ENCODE peak calls at places on chromosomes 12 and 14, in seven cellular contexts. Z, W, M, V, C, F and I are unnamed samples.

GRCh38 chr12:107580750-107581529 is 104.7 kb upstream of the PWP1 start:
- DNase-seq in Z (peak; percentile 76), W (no peak), M (no peak), V (no peak), C (no peak), F (no peak), I (no peak)

GRCh38 chr12:29426516-29426915 is 45.5 kb upstream of the ERGIC2 start:
- DNase-seq in Z (no peak), W (no peak), M (no peak), V (no peak), C (no peak), F (no peak), I (no peak)

GRCh38 chr12:109999983-110000505 is 814 bp downstream of the ANKRD13A start:
- DNase-seq in Z (no peak), W (peak; percentile 70), M (no peak), V (no peak), C (no peak), F (no peak), I (no peak)

GRCh38 chr14:95253039-95253620 is 66.6 kb downstream of the CLMN start:
- DNase-seq in Z (no peak), W (no peak), M (no peak), V (no peak), C (no peak), F (no peak), I (no peak)

GRCh38 chr12:49298160-49298559 is 3.2 kb downstream of the PRPH start:
- DNase-seq in Z (no peak), W (no peak), M (no peak), V (no peak), C (no peak), F (no peak), I (no peak)

GRCh38 chr14:27672047-27672446 is 1074.2 kb upstream of the NOVA1 start:
- DNase-seq in Z (peak; percentile 3), W (no peak), M (no peak), V (no peak), C (no peak), F (no peak), I (no peak)

GRCh38 chr14:31541702-31542101 is 19.5 kb upstream of the NUBPL start:
- DNase-seq in Z (no peak), W (no peak), M (no peak), V (no peak), C (no peak), F (no peak), I (no peak)

GRCh38 chr12:3944620-3945019 is 71.4 kb upstream of the PARP11 start:
- DNase-seq in Z (peak; percentile 64), W (no peak), M (no peak), V (no peak), C (no peak), F (no peak), I (no peak)

GRCh38 chr14:69763761-69764510 is 3.0 kb upstream of the SRSF5 start:
- DNase-seq in Z (no peak), W (no peak), M (no peak), V (no peak), C (no peak), F (no peak), I (no peak)

GRCh38 chr12:1457901-1458300 is 136.5 kb downstream of the FBXL14 start:
- DNase-seq in Z (no peak), W (peak; percentile 92), M (no peak), V (no peak), C (no peak), F (peak; percentile 48), I (no peak)